ENCODE peak calls at places on chromosomes 2 and 18, in five cellular contexts. V, F, G, A and X are unnamed samples.
A peak's percentile ranks its signal among the peaks of the same experiment; 100 is the strongest.

GRCh38 chr18:48040457-48041110 is 110.1 kb upstream of the SMAD2 start:
- DNase-seq in A (no peak), G (no peak), V (no peak), F (no peak), X (no peak)

GRCh38 chr18:48453330-48454063 is 44.3 kb upstream of the ZBTB7C start:
- DNase-seq in G (no peak), F (no peak), A (no peak), V (no peak), X (no peak)

GRCh38 chr18:46754661-46755292 is 2.1 kb downstream of the ST8SIA5 start:
- DNase-seq in V (no peak), F (no peak), G (no peak), A (no peak), X (no peak)

GRCh38 chr2:178404380-178404767 is 46.6 kb downstream of the PRKRA start:
- DNase-seq in A (no peak), G (peak; percentile 24), F (peak; percentile 59), V (no peak), X (peak; percentile 42)

GRCh38 chr18:72783517-72783916 is 84.3 kb downstream of the NETO1 start:
- DNase-seq in V (no peak), G (no peak), A (no peak), F (no peak), X (no peak)

GRCh38 chr2:215104226-215104625 is 34.2 kb downstream of the ABCA12 start:
- DNase-seq in F (no peak), A (no peak), V (no peak), G (no peak), X (no peak)

GRCh38 chr2:231111987-231112386 is 12.9 kb downstream of the HTR2B start:
- DNase-seq in G (no peak), A (no peak), F (no peak), V (no peak), X (no peak)

GRCh38 chr2:31523871-31524492 is 56.8 kb downstream of the SRD5A2 start:
- DNase-seq in F (peak; percentile 14), V (peak; percentile 47), A (no peak), G (peak; percentile 25), X (no peak)

GRCh38 chr2:162037028-162037795 is 36.8 kb downstream of the DPP4 start:
- DNase-seq in A (no peak), G (no peak), V (no peak), F (no peak), X (no peak)

GRCh38 chr18:77063256-77063655 is 69.3 kb downstream of the MBP start:
- DNase-seq in F (no peak), V (no peak), A (no peak), G (peak; percentile 80), X (peak; percentile 73)

GRCh38 chr2:6995406-6996117 is 78.3 kb downstream of the RNF144A start:
- DNase-seq in F (no peak), A (no peak), V (no peak), G (no peak), X (no peak)

GRCh38 chr2:230000118-230000841 is 68.4 kb downstream of the SLC16A14 start:
- DNase-seq in G (no peak), F (no peak), A (no peak), V (no peak), X (no peak)

GRCh38 chr2:9170458-9171130 is 36.0 kb upstream of the ASAP2 start:
- DNase-seq in A (no peak), F (no peak), G (peak; percentile 51), V (no peak), X (no peak)

DNA sequence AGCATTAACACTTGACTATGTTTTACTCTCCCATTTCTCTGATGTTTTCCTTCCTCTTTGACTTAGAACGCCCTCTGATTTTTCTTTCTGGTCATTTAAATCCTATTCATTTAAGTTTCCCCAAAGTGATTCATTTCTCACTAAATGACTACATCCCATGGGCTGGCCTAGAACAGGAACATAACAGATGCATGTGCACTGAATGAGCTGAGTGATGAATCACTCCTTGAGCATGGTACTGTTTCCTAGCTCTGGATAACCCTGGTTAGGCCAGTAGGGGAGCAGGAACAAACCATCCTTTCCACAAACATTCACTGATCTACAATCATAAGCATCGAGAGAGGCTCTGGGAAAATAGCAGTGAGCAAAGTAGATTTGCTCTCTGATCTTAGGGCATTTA is 221.9 kb upstream of the SETBP1 start:
- DNase-seq in A (no peak), F (peak; percentile 60), V (no peak), G (no peak), X (no peak)
- TF ChIP-seq CTCF in A (no peak), F (peak; percentile 35), V (no peak), G (no peak), X (no peak)

DNA sequence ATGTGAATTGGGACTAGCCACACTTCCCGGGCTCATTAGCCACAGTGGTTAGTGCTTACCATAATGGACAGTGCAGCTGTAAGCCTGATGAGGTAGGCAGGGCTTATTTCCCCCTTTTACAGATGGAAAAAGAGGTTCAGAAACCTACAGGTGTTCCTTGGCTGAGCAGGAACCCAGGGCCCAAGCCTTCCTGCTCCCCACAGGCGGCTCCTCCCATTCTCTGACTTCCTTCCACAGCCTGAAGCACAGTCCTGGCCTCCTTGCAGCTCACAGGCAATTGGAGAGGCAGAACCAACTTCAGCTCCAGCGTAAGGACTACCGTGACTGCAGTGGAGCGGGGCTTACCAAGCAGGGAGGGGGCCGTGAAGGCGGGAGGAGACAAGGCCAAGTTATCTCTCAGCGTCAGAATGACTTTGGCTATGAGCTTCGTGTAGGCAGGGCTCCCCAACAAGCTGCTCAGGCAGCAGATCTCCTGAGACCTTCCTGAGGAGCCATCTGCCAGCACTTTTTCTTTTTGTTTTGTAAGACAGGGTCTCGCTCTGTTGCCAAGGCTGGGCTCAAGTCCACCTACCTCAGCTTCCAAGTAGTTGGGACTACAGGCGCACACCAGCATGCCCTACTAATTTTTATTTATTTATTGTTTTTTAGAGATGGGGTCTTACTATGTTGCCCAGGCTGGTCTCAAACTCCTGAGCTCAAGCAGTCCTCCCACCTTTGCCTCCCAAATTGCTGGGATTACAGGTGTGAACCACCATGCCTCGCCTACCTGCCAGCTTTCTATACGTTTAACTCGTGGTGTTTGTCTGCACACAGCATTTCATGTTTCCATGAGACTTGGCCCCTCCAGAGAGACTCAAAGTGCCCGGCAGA is 34.2 kb upstream of the NT5DC4 start:
- DNase-seq in F (no peak), V (no peak), G (no peak), A (no peak), X (no peak)
- TF ChIP-seq CTCF in F (no peak), V (no peak), G (no peak), A (no peak), X (no peak)

GRCh38 chr2:186771395-186771794 is 77.5 kb downstream of the FAM171B start:
- DNase-seq in F (no peak), V (no peak), G (no peak), A (no peak), X (no peak)
- TF ChIP-seq CTCF in F (no peak), V (no peak), G (no peak), A (no peak), X (no peak)

GRCh38 chr2:21282515-21282898 is 158.7 kb downstream of the TDRD15 start:
- DNase-seq in V (no peak), A (no peak), F (no peak), G (no peak), X (no peak)
- TF ChIP-seq CTCF in V (no peak), A (no peak), F (no peak), G (no peak), X (no peak)

GRCh38 chr2:23992931-23993330 is 17.0 kb upstream of the MFSD2B start:
- DNase-seq in G (no peak), F (no peak), V (no peak), A (no peak), X (no peak)

GRCh38 chr2:23993736-23994269 is 16.1 kb upstream of the MFSD2B start:
- DNase-seq in F (no peak), G (no peak), A (no peak), V (no peak), X (no peak)

GRCh38 chr2:23988371-23988770 is 21.5 kb upstream of the MFSD2B start:
- DNase-seq in F (no peak), G (no peak), V (no peak), A (no peak), X (no peak)
- TF ChIP-seq CTCF in F (peak; percentile 30), G (peak; percentile 42), V (no peak), A (peak; percentile 43), X (no peak)

DNA sequence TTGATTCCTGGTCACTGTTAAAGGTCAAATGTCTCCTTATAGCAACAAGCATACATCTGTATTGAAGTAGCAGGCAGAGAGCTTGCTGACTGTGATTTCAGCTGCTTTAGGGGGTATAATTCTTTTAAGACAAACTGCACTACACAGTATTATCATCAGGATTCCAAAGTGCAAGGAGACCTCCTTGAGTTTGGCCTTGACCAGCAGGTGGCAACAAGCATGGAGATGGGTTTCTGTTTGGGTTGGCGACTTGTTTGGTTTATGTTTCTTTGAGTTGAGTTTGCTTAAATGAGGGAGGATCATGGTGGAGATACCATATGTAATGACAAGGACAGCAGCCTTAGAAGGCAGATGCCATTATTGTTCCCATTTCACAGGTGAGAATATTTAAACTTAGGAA is 681.0 kb upstream of the ID2 start:
- DNase-seq in V (no peak), F (no peak), A (no peak), G (no peak), X (peak; percentile 8)
- TF ChIP-seq CTCF in V (no peak), F (no peak), A (peak; percentile 38), G (no peak), X (no peak)